ENCODE peak calls at places on chromosome 7, in five cellular contexts. U is HL-60, F is PC-9, S is SK-N-SH, Q is adrenal gland. Z is an unnamed sample.

GRCh38 chr7:7884855-7885254 is 83.7 kb upstream of the GLCCI1 start:
- DNase-seq in U (no peak), F (no peak), S (no peak), Q (peak; percentile 24), Z (no peak)

GRCh38 chr7:143369678-143370651 is 7.5 kb upstream of the FAM131B start:
- DNase-seq in U (no peak), F (no peak), S (no peak), Q (no peak), Z (no peak)

GRCh38 chr7:140230862-140231778 is 54.3 kb upstream of the KDM7A start:
- DNase-seq in U (no peak), F (no peak), S (peak; percentile 98), Q (peak; percentile 24), Z (no peak)

GRCh38 chr7:16774986-16775385 is 21.4 kb downstream of the TSPAN13 start:
- DNase-seq in U (no peak), F (no peak), S (no peak), Q (no peak), Z (no peak)

GRCh38 chr7:29881724-29882123 is 75.4 kb downstream of the WIPF3 start:
- DNase-seq in U (no peak), F (no peak), S (no peak), Q (no peak), Z (no peak)

GRCh38 chr7:129609666-129610065 is 1.9 kb upstream of the NRF1 start:
- DNase-seq in U (no peak), F (no peak), S (no peak), Q (no peak), Z (no peak)

GRCh38 chr7:20438665-20439376 is 108.1 kb downstream of the ITGB8 start:
- DNase-seq in U (no peak), F (no peak), S (no peak), Q (no peak), Z (peak; percentile 75)

GRCh38 chr7:130906575-130906974 is 172.6 kb upstream of the KLF14 start:
- DNase-seq in U (no peak), F (no peak), S (no peak), Q (no peak), Z (no peak)

GRCh38 chr7:137390076-137390475 is 46.5 kb upstream of the PTN start:
- DNase-seq in U (no peak), F (no peak), S (no peak), Q (no peak), Z (no peak)

GRCh38 chr7:157690058-157690832 is 353.4 kb downstream of the DNAJB6 start:
- DNase-seq in U (no peak), F (no peak), S (peak; percentile 92), Q (no peak), Z (no peak)

GRCh38 chr7:107924841-107925490 is 34.0 kb downstream of the DLD start:
- DNase-seq in U (no peak), F (no peak), S (no peak), Q (no peak), Z (peak; percentile 13)

GRCh38 chr7:156544199-156544598 is 96.4 kb upstream of the RNF32 start:
- DNase-seq in U (no peak), F (no peak), S (no peak), Q (peak; percentile 30), Z (no peak)

GRCh38 chr7:131803861-131804260 is 247.4 kb upstream of the PODXL start:
- DNase-seq in U (no peak), F (no peak), S (no peak), Q (no peak), Z (no peak)

GRCh38 chr7:93626869-93627268 is 52.3 kb upstream of the CALCR start:
- DNase-seq in U (no peak), F (no peak), S (no peak), Q (no peak), Z (no peak)

GRCh38 chr7:130695840-130696239 is 9.5 kb upstream of the TSGA13 start:
- DNase-seq in U (no peak), F (peak; percentile 6), S (peak; percentile 44), Q (peak; percentile 10), Z (no peak)

GRCh38 chr7:80054356-80054755 is 80.3 kb upstream of the GNAI1 start:
- DNase-seq in U (no peak), F (no peak), S (no peak), Q (no peak), Z (no peak)

GRCh38 chr7:5396999-5397656 is 26.5 kb downstream of the TNRC18 start:
- DNase-seq in U (peak; percentile 99), F (peak; percentile 98), S (peak; percentile 67), Q (peak; percentile 87), Z (peak; percentile 79)

GRCh38 chr7:21767300-21767900 is 178.3 kb downstream of the CDCA7L start:
- DNase-seq in U (peak; percentile 4), F (peak; percentile 55), S (peak; percentile 44), Q (peak; percentile 44), Z (peak; percentile 58)

GRCh38 chr7:94294471-94295131 is 100.1 kb upstream of the COL1A2 start:
- DNase-seq in U (no peak), F (no peak), S (no peak), Q (no peak), Z (no peak)

GRCh38 chr7:155807013-155807804 is 5.1 kb downstream of the SHH start:
- DNase-seq in U (no peak), F (no peak), S (no peak), Q (no peak), Z (no peak)

GRCh38 chr7:109318146-109318545 is 748.5 kb downstream of the DNAJB9 start:
- DNase-seq in U (no peak), F (no peak), S (no peak), Q (no peak), Z (no peak)

GRCh38 chr7:116630932-116631449 is 41.0 kb upstream of the MET start:
- DNase-seq in U (no peak), F (peak; percentile 68), S (no peak), Q (peak; percentile 89), Z (peak; percentile 18)

GRCh38 chr7:123070702-123071286 is 75.3 kb upstream of the TAS2R16 start:
- DNase-seq in U (no peak), F (peak; percentile 12), S (peak; percentile 39), Q (no peak), Z (no peak)

GRCh38 chr7:16918288-16918895 is 36.6 kb upstream of the AGR3 start:
- DNase-seq in U (no peak), F (no peak), S (peak; percentile 38), Q (peak; percentile 54), Z (no peak)

GRCh38 chr7:130363156-130363847 is 17.0 kb upstream of the CPA1 start:
- DNase-seq in U (no peak), F (peak; percentile 71), S (no peak), Q (peak; percentile 81), Z (peak; percentile 36)

GRCh38 chr7:158404031-158404761 is 183.4 kb downstream of the PTPRN2 start:
- DNase-seq in U (no peak), F (no peak), S (no peak), Q (no peak), Z (no peak)

GRCh38 chr7:154566877-154567276 is 436.0 kb downstream of the PAXIP1 start:
- DNase-seq in U (no peak), F (no peak), S (no peak), Q (no peak), Z (no peak)

GRCh38 chr7:80724249-80724871 is 85.9 kb downstream of the CD36 start:
- DNase-seq in U (no peak), F (no peak), S (no peak), Q (no peak), Z (no peak)

GRCh38 chr7:127953966-127954365 is 77.3 kb downstream of the LRRC4 start:
- DNase-seq in U (no peak), F (no peak), S (no peak), Q (no peak), Z (no peak)

GRCh38 chr7:132206594-132206993 is 369.7 kb downstream of the PLXNA4 start:
- DNase-seq in U (no peak), F (no peak), S (no peak), Q (no peak), Z (no peak)

GRCh38 chr7:959271-959670 is 4.8 kb upstream of the ADAP1 start:
- DNase-seq in U (no peak), F (no peak), S (peak; percentile 42), Q (no peak), Z (no peak)

DNA sequence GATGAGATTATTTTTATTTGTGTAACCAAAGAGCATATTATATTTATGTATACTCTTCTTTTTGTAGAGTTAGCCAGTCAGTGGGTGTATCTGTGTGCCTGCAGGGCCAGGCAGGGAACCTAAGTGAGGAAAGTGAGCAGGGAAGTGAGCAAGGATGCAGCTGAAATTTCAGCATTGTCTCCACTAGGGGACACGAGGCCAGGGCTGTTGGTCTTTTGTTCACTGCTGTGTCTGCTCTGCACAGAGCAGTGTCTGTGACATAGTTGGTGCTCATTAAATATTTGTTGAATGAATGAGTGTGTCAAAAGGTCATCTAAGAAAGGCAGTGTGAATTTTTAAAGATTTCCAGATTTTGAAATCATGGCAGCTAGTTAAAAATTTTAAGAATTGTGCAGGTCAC is 51.8 kb downstream of the SUGCT start:
- DNase-seq in U (no peak), F (no peak), S (no peak), Q (no peak), Z (no peak)
- TF ChIP-seq CTCF in U (no peak), F (no peak), S (no peak), Q (no peak), Z (peak; percentile 35)

GRCh38 chr7:44983742-44984477 is 5.1 kb upstream of the MYO1G start:
- DNase-seq in U (no peak), F (no peak), S (no peak), Q (no peak), Z (no peak)
- H3K4me3 ChIP-seq in U (peak overlapping the region; percentile 83), F (peak overlapping the region; percentile 95), S (no peak overlapping the region), Q (no peak overlapping the region), Z (peak overlapping the region; percentile 99)

GRCh38 chr7:100612730-100613446 is 548 bp downstream of the MOSPD3 start:
- DNase-seq in U (no peak), F (no peak), S (peak; percentile 75), Q (peak; percentile 36), Z (no peak)
- TF ChIP-seq CTCF in U (no peak), F (no peak), S (peak; percentile 39), Q (no peak), Z (peak; percentile 15)

GRCh38 chr7:95607477-95608010 is 11.2 kb upstream of the PDK4 start:
- DNase-seq in U (no peak), F (no peak), S (no peak), Q (peak; percentile 67), Z (no peak)

GRCh38 chr7:95611224-95611623 is 14.9 kb upstream of the PDK4 start:
- DNase-seq in U (no peak), F (no peak), S (no peak), Q (no peak), Z (no peak)

GRCh38 chr7:95605275-95605674 is 9.0 kb upstream of the PDK4 start:
- DNase-seq in U (no peak), F (no peak), S (no peak), Q (no peak), Z (no peak)

GRCh38 chr7:95608344-95609173 is 12.2 kb upstream of the PDK4 start:
- DNase-seq in U (peak; percentile 74), F (peak; percentile 88), S (peak; percentile 28), Q (peak; percentile 96), Z (peak; percentile 62)

DNA sequence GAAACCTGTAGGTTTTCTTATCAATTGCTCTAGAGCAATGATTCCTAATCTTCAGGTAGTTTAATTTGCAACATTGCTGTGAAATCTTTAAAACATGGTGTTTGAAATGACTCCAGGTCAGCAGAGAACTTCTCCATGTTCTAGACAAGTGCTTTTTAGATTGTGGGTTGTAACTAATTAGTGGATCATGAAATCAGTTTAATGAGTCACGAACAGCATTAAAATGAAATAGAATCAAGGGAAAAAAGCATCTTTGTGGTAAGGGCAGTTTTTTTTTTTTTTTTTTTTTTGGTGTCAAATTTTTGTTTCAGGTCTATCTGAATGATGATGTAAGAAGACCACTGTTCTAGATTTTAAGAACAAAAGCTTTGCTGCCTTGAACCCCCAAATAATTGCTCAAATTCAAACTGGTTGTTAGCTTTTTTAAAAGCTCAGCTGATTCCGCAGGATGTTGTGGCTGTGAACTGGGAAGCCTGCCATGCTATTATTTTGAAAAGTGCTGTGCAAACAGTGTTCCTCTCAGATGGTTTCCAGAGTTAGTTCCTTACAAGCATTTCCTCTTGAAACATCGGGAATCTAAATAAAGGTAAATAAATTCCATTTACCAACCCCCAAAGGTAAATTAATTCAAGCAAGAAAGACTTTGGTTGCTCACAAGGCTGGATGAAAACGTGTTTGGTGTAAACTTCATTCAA is 13.1 kb upstream of the PDK4 start:
- DNase-seq in U (no peak), F (peak; percentile 8), S (no peak), Q (peak; percentile 64), Z (no peak)
- H3K4me3 ChIP-seq in U (no peak overlapping the region), F (peak overlapping the region; percentile 32), S (peak overlapping the region; percentile 28), Q (no peak overlapping the region), Z (no peak overlapping the region)